ENCODE peak calls at places on chromosomes 11 and 22, in five cellular contexts. S, W, T, N and K are unnamed samples.

GRCh38 chr11:18332891-18333290 is 10.5 kb downstream of the GTF2H1 start:
- DNase-seq in S (no peak), W (no peak), T (no peak), N (no peak), K (no peak)

GRCh38 chr22:26035523-26035922 is 133.7 kb upstream of the SEZ6L start:
- DNase-seq in W (no peak), S (no peak), T (no peak), N (no peak), K (no peak)

GRCh38 chr11:3627291-3627690 is 14.5 kb downstream of the ART5 start:
- DNase-seq in N (no peak), W (no peak), S (no peak), T (no peak), K (no peak)

GRCh38 chr11:10076458-10077141 is 217.4 kb downstream of the SBF2 start:
- DNase-seq in S (peak), T (peak), W (no peak), N (peak), K (no peak)

GRCh38 chr11:45517171-45517770 is 148.2 kb downstream of the CHST1 start:
- DNase-seq in N (no peak), T (no peak), W (no peak), S (no peak), K (no peak)

GRCh38 chr11:35237860-35238715 is 99.1 kb downstream of the CD44 start:
- DNase-seq in W (no peak), N (peak), T (peak), S (no peak), K (peak)

GRCh38 chr11:119832132-119832531 is 103.1 kb upstream of the NECTIN1 start:
- DNase-seq in S (no peak), W (no peak), N (no peak), T (no peak), K (no peak)

GRCh38 chr11:6096417-6096816 is 11.1 kb upstream of the OR56B4 start:
- DNase-seq in N (peak), S (no peak), W (no peak), T (no peak), K (no peak)

GRCh38 chr22:25644122-25644521 is 79.6 kb downstream of the GRK3 start:
- DNase-seq in S (no peak), W (no peak), T (no peak), N (no peak), K (no peak)